ENCODE peak calls at places on chromosome 9, in four cellular contexts. E is tibial artery, N is H1, V is sigmoid colon. B is an unnamed sample. For H3K36me3 and H3K27me3, the result is how much of the 10 kb centered on the place peaks cover.

GRCh38 chr9:127244609-127245601 is 19.7 kb upstream of the GARNL3 start:
- DNase-seq in E (peak), N (peak), V (peak), B (peak)

GRCh38 chr9:5767968-5768932 is 64.7 kb downstream of the ERMP1 start:
- DNase-seq in E (no peak), N (no peak), V (no peak), B (no peak)

GRCh38 chr9:135340726-135341475 is 138.7 kb upstream of the PPP1R26 start:
- DNase-seq in E (no peak), N (no peak), V (peak), B (peak)

GRCh38 chr9:72363908-72364678 is 915 bp downstream of the ZFAND5 start:
- DNase-seq in E (peak), N (no peak), V (peak), B (peak)

GRCh38 chr9:34343090-34343489 is 13.7 kb downstream of the NUDT2 start:
- DNase-seq in E (peak), N (no peak), V (peak), B (no peak)

GRCh38 chr9:114094971-114095370 is 4.1 kb downstream of the KIF12 start:
- DNase-seq in E (peak), N (no peak), V (peak), B (no peak)

GRCh38 chr9:97571664-97572063 is 61.5 kb downstream of the TSTD2 start:
- DNase-seq in E (no peak), N (no peak), V (peak), B (no peak)

GRCh38 chr9:95092321-95093072 is 225.0 kb downstream of the FANCC start:
- DNase-seq in E (peak), N (no peak), V (peak), B (peak)

GRCh38 chr9:136430591-136431234 is 8.9 kb downstream of the INPP5E start:
- DNase-seq in E (no peak), N (no peak), V (peak), B (no peak)

GRCh38 chr9:136238342-136238732 is 7.3 kb downstream of the QSOX2 start:
- DNase-seq in E (no peak), N (no peak), V (no peak), B (no peak)

GRCh38 chr9:132014218-132014800 is 65.4 kb downstream of the MED27 start:
- DNase-seq in E (no peak), N (no peak), V (no peak), B (no peak)

GRCh38 chr9:129949821-129950220 is 93.2 kb downstream of the FNBP1 start:
- DNase-seq in E (no peak), N (no peak), V (no peak), B (no peak)

GRCh38 chr9:100111235-100111634 is 12.2 kb downstream of the INVS start:
- DNase-seq in E (peak), N (no peak), V (peak), B (no peak)

GRCh38 chr9:129567842-129568559 is 52.9 kb downstream of the C9orf50 start:
- DNase-seq in E (peak), N (no peak), V (no peak), B (peak)

GRCh38 chr9:36142510-36143161 is 6.1 kb downstream of the GLIPR2 start:
- DNase-seq in E (no peak), N (no peak), V (peak), B (no peak)

DNA sequence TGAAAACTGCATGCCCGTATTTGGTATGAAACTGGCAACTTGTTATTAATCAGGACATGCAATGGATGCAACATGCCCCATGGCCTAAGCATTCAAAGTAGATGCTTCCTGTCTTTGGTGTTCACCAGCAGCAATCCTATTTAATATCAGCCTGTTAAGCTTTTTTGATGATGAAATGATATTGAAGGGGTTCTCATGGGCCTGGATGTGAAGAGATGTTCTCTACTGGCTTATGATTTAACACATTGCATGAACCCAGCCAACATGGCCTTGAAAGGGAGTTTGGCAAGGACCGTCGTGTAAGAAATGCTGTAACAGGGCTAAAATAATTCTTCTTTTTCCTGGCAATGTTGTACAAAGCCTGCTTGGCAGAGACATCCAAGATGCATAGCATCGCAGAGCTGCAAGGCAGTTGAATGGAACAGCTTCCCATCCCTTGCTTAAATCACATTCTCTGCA is 111.2 kb downstream of the SMARCA2 start:
- DNase-seq in E (peak), N (no peak), V (peak), B (no peak)
- H3K4me3 ChIP-seq in E (peak), N (no peak), V (no peak), B (no peak)

DNA sequence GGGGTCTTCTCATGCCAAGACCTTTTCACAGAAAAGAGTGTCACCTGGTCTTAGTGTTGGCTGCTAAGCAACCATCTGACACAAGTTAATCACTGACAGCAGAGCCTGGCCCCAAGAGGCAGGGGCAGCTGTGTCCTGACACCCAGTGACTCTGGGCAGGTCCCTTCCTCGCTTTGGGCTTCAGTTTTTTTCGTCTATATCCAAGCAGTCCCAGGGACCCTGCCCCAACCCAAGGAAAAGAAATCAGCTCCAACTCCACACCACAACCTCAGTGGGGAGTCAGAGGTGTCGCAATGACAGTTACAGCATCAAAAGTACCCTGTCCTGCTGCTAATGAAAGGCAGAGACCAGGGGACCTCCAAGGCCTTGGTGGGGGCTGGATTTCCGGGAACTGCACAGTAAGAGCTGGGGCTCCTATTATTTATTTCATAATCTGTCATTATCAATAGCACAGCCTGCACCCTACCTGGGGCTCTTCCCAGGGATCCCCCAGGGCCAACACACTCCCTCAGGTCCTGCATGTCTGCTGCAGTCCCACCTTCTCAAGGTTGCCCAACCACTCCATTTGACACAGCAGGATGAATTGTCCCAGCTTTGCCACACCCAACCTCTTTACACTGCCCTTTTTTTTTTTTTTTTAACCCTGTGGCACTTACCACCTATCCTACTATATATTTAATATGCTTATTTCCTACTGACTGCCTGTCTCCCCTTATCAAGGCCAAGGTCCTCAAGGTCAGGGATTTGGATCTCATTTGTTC is 9.4 kb downstream of the ANKS6 start:
- DNase-seq in E (peak), N (no peak), V (peak), B (peak)
- H3K36me3 ChIP-seq in E (under half), N (under half), V (under half), B (under half)

GRCh38 chr9:78782234-78782633 is 485.3 kb downstream of the PSAT1 start:
- DNase-seq in E (no peak), N (no peak), V (no peak), B (no peak)
- H3K27me3 ChIP-seq in E (under half), N (under half), V (under half), B (under half)

GRCh38 chr9:79572032-79572890 is 496 bp downstream of the TLE4 start:
- DNase-seq in E (peak), N (no peak), V (peak), B (no peak)

GRCh38 chr9:79569814-79570448 is 1.8 kb upstream of the TLE4 start:
- DNase-seq in E (no peak), N (no peak), V (no peak), B (no peak)

GRCh38 chr9:79572891-79573696 is 1.3 kb downstream of the TLE4 start:
- DNase-seq in E (peak), N (no peak), V (peak), B (peak)

GRCh38 chr9:79570449-79571308 is 1.1 kb upstream of the TLE4 start:
- DNase-seq in E (peak), N (peak), V (peak), B (peak)

GRCh38 chr9:79571309-79572031 is at the start of gene TLE4:
- DNase-seq in E (peak), N (peak), V (peak), B (peak)
- H3K4me3 ChIP-seq in E (peak), N (peak), V (peak), B (peak)

GRCh38 chr9:89345476-89345875 is 27.2 kb downstream of the SECISBP2 start:
- DNase-seq in E (no peak), N (no peak), V (no peak), B (no peak)
- H3K36me3 ChIP-seq in E (half or more), N (under half), V (under half), B (under half)

DNA sequence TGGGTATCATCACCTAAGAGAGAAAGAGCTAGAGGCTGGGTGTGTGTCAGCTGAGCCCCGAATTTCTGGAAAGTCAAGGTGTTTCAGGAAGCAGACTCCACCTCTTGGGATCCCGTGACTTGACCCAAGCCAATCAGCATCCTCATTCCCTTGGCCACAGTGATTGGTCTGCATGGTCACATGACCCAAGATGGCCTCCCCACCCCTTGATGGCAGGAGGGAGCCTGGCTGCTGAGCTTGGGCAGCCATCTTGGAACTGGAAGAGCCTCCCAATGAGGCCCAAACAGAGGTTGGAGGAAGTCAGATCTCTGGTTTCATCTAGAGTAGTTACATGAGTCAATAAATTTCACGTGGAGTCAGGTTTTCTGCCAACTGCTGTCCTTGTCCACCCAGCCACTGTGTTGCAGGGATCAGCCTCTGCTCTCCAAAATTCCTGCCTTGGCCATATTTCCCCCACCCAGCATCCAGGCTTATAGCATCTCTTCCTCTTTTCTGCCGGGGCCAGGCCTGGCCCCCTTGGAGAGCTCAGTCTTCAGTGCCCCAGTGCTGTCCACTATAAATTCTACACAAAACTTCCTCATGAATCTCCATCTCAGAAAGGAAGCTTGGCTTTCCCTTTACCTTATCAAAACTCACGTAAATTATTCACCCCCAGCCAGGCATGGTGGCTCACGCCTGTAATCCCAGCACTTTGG is 17.2 kb upstream of the SUSD3 start:
- DNase-seq in E (no peak), N (no peak), V (no peak), B (peak)
- H3K27me3 ChIP-seq in E (under half), N (under half), V (under half), B (under half)

GRCh38 chr9:128554155-128554862 is 1.9 kb downstream of the SPTAN1 start:
- DNase-seq in E (peak), N (no peak), V (peak), B (peak)
- H3K4me3 ChIP-seq in E (peak), N (peak), V (peak), B (no peak)

GRCh38 chr9:87702921-87703320 is 23.0 kb upstream of the CTSL start:
- DNase-seq in E (no peak), N (no peak), V (no peak), B (no peak)
- H3K36me3 ChIP-seq in E (under half), N (under half), V (under half), B (under half)

GRCh38 chr9:76687861-76688374 is 76.3 kb upstream of the PCA3 start:
- DNase-seq in E (no peak), N (no peak), V (no peak), B (no peak)

GRCh38 chr9:76692448-76693129 is 71.6 kb upstream of the PCA3 start:
- DNase-seq in E (no peak), N (no peak), V (no peak), B (no peak)

GRCh38 chr9:76690575-76691370 is 73.5 kb upstream of the PCA3 start:
- DNase-seq in E (no peak), N (no peak), V (no peak), B (no peak)

GRCh38 chr9:76688471-76689238 is 75.6 kb upstream of the PCA3 start:
- DNase-seq in E (no peak), N (no peak), V (no peak), B (no peak)

GRCh38 chr9:76691761-76692313 is 72.4 kb upstream of the PCA3 start:
- DNase-seq in E (no peak), N (no peak), V (no peak), B (peak)
- H3K27me3 ChIP-seq in E (under half), N (under half), V (under half), B (under half)